ENCODE peak calls at places on chromosome 9, in four cellular contexts. M is GM12878, P is K562, D is HepG2. C is an unnamed sample.

GRCh38 chr9:35688558-35689350 is 971 bp downstream of the TPM2 start:
- DNase-seq in D (peak), M (no peak), P (no peak), C (no peak)

GRCh38 chr9:129343119-129343696 is 165.1 kb upstream of the IER5L start:
- DNase-seq in P (no peak), M (no peak), D (no peak), C (no peak)

GRCh38 chr9:25716220-25716872 is 38.1 kb upstream of the TUSC1 start:
- DNase-seq in M (no peak), D (peak), P (no peak), C (peak)

GRCh38 chr9:76394023-76394895 is at the start of gene RFK:
- DNase-seq in M (peak), P (peak), D (peak), C (peak)

GRCh38 chr9:130041648-130042405 is 1.2 kb downstream of the FNBP1 start:
- DNase-seq in P (no peak), M (no peak), D (no peak), C (peak)

GRCh38 chr9:114513050-114513951 is 8.0 kb upstream of the WHRN start:
- DNase-seq in D (no peak), P (no peak), M (no peak), C (no peak)

GRCh38 chr9:37520641-37521040 is 34.9 kb downstream of the POLR1E start:
- DNase-seq in M (no peak), D (no peak), P (no peak), C (peak)

GRCh38 chr9:22446589-22446949 is at the start of gene DMRTA1:
- DNase-seq in D (no peak), M (no peak), P (no peak), C (peak)

GRCh38 chr9:118533850-118534249 is 829.6 kb downstream of the TLR4 start:
- DNase-seq in D (no peak), P (no peak), M (no peak), C (no peak)

GRCh38 chr9:29214162-29214520 is 1640.9 kb upstream of the C9orf72 start:
- DNase-seq in M (no peak), P (no peak), D (no peak), C (peak)

GRCh38 chr9:127531676-127532075 is 80.4 kb downstream of the LRSAM1 start:
- DNase-seq in M (no peak), P (no peak), D (no peak), C (no peak)

GRCh38 chr9:35105571-35106342 is 2.8 kb upstream of the STOML2 start:
- DNase-seq in D (no peak), M (no peak), P (no peak), C (no peak)

GRCh38 chr9:93620881-93621820 is 44.8 kb downstream of the PHF2 start:
- DNase-seq in D (no peak), P (no peak), M (no peak), C (no peak)

GRCh38 chr9:83969602-83970001 is 10.4 kb downstream of the HNRNPK start:
- DNase-seq in M (no peak), D (no peak), P (no peak), C (no peak)

GRCh38 chr9:128163027-128163515 is 3.0 kb downstream of the BBLN start:
- DNase-seq in P (no peak), D (no peak), M (no peak), C (no peak)

GRCh38 chr9:120965344-120966004 is 38.9 kb upstream of the TRAF1 start:
- DNase-seq in P (no peak), D (no peak), M (no peak), C (peak)

GRCh38 chr9:98222885-98223640 is 30.6 kb upstream of the CORO2A start:
- DNase-seq in M (no peak), P (no peak), D (peak), C (no peak)

GRCh38 chr9:107251756-107252322 is 31.2 kb upstream of the RAD23B start:
- DNase-seq in D (peak), P (peak), M (no peak), C (peak)

GRCh38 chr9:88969646-88970373 is 21.5 kb upstream of the S1PR3 start:
- DNase-seq in P (no peak), M (no peak), D (no peak), C (no peak)

GRCh38 chr9:70588381-70588780 is 173.9 kb upstream of the KLF9 start:
- DNase-seq in D (no peak), M (no peak), P (no peak), C (no peak)

GRCh38 chr9:19936598-19936997 is 147.8 kb upstream of the SLC24A2 start:
- DNase-seq in M (no peak), D (no peak), P (no peak), C (no peak)

GRCh38 chr9:76255781-76256455 is 138.3 kb downstream of the RFK start:
- DNase-seq in M (no peak), D (no peak), P (no peak), C (no peak)

GRCh38 chr9:99356512-99356971 is 134.5 kb downstream of the SEC61B start:
- DNase-seq in P (no peak), D (no peak), M (no peak), C (no peak)

GRCh38 chr9:35771943-35772342 is 17.9 kb upstream of the MSMP start:
- DNase-seq in D (peak), P (no peak), M (no peak), C (no peak)

GRCh38 chr9:135925496-135926133 is 18.3 kb upstream of the CAMSAP1 start:
- DNase-seq in D (no peak), P (no peak), M (no peak), C (no peak)

GRCh38 chr9:135928074-135928730 is 20.9 kb upstream of the CAMSAP1 start:
- DNase-seq in D (no peak), P (no peak), M (no peak), C (no peak)

GRCh38 chr9:135927195-135928013 is 20.1 kb upstream of the CAMSAP1 start:
- DNase-seq in P (no peak), D (no peak), M (no peak), C (no peak)

GRCh38 chr9:135924628-135925338 is 17.4 kb upstream of the CAMSAP1 start:
- DNase-seq in M (no peak), P (no peak), D (peak), C (no peak)

DNA sequence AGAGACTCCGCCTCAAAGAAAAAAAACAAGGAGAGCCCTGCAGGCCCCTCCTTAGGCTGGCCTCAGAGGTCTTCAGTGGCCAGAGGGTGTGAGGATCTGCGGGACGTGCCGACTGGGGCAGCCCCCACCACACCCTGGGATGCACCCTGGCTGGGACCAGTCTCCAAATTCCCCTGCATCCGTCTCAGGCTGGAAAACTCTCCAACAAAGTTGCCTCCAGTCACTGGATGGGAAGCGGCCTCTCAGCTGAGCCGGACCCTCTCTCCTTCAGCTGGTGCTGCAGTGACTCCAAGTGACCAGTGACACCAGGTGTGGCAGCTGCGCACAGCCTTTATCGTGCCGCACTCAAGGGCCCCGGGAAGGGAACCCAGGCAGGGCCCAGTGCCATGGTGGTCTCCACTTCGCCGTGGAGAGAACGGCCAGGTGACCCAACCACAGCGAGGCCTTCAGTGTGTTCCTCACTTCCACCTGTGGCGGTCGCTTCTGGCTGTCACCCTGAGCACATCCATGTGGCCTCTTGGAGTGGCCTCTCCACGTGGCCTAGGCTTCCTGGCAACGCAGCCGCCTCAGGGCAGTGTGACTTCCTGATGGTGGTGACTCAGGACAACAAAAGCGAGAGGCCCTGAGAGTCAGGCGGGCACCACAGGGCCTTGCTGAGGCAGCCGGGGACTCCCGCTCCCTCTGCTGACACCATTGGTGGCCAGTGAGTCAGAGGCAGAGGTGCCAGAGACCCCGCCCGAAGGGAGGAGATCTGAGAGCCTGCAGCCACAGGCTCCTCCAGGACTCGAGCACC is 19.3 kb upstream of the CAMSAP1 start:
- DNase-seq in P (no peak), M (no peak), D (no peak), C (no peak)
- H3K4me2 ChIP-seq in P (no peak), M (no peak), D (no peak), C (no peak)

GRCh38 chr9:13513710-13514444 is 234.4 kb upstream of the MPDZ start:
- DNase-seq in M (no peak), P (no peak), D (no peak), C (peak)
- TF ChIP-seq FOXM1 in M (no peak), P (no peak), D (no peak), C (no peak)

GRCh38 chr9:94944623-94945022 is 218.1 kb downstream of the AOPEP start:
- DNase-seq in M (no peak), P (no peak), D (no peak), C (no peak)
- H3K4me2 ChIP-seq in M (no peak), P (no peak), D (no peak), C (no peak)

GRCh38 chr9:7907636-7908195 is 108.1 kb upstream of the DMAC1 start:
- DNase-seq in P (no peak), D (no peak), M (no peak), C (no peak)

GRCh38 chr9:7906783-7907182 is 107.2 kb upstream of the DMAC1 start:
- DNase-seq in D (no peak), P (no peak), M (no peak), C (no peak)

GRCh38 chr9:7912037-7912535 is 112.5 kb upstream of the DMAC1 start:
- DNase-seq in M (no peak), P (no peak), D (no peak), C (no peak)

GRCh38 chr9:7909537-7909936 is 110.0 kb upstream of the DMAC1 start:
- DNase-seq in P (no peak), M (no peak), D (no peak), C (no peak)

DNA sequence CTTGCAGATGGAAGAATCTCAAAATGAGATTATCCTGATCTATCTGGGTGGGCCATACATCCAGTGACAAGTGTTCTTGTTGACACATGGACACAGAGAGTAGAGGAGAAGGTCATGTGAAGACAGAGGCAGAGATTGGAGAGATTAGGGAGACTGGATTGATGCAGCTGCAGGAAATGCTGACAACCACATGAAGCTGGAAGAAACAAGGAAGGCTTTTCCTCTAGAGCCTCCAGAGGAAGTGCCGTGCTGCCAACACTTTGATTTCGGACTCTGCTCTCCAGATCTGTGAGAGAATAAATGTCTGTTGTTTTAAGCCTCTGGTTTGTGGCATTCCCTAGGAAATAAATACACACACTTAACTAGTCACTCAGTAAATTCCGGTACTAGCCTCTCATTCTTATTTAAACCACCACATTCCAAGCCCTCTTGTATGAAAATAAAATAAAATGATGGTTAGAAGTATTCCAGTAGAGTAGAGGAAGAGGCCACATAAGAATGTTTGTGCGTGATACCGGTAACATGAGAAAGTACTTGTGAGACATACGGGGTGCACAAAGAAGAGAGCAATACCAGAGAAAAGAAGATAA is 110.9 kb upstream of the DMAC1 start:
- DNase-seq in D (no peak), M (no peak), P (no peak), C (no peak)
- TF ChIP-seq FOXM1 in D (no peak), M (no peak), P (no peak), C (no peak)